ENCODE peak calls at places on chromosomes 16 and 17, in five cellular contexts. K, X, B, W and H are unnamed samples.

GRCh38 chr16:89815639-89816348 is 653 bp downstream of the FANCA start:
- DNase-seq in W (peak; percentile 69), K (no peak), B (peak; percentile 54), X (no peak), H (no peak)

GRCh38 chr16:64090327-64090726 is 1031.5 kb downstream of the CDH11 start:
- DNase-seq in B (no peak), X (no peak), W (no peak), K (no peak), H (no peak)

GRCh38 chr17:31096106-31096436 is 1.3 kb downstream of the NF1 start:
- DNase-seq in B (no peak), X (no peak), W (peak; percentile 19), K (no peak), H (peak; percentile 16)

GRCh38 chr17:34740516-34740915 is 161.1 kb downstream of the TMEM132E start:
- DNase-seq in W (no peak), K (no peak), B (no peak), X (no peak), H (no peak)

GRCh38 chr17:48552453-48553189 is 7.7 kb upstream of the HOXB2 start:
- DNase-seq in X (no peak), B (no peak), K (no peak), W (peak; percentile 70), H (no peak)

GRCh38 chr17:30550512-30551273 is 73.5 kb downstream of the GOSR1 start:
- DNase-seq in B (peak; percentile 61), X (peak; percentile 94), K (no peak), W (no peak), H (no peak)

GRCh38 chr17:55704412-55704811 is 18.3 kb downstream of the TMEM100 start:
- DNase-seq in K (no peak), W (no peak), B (no peak), X (no peak), H (no peak)

GRCh38 chr16:17509194-17509593 is 38.4 kb upstream of the XYLT1 start:
- DNase-seq in X (no peak), W (no peak), K (no peak), B (no peak), H (no peak)

GRCh38 chr17:81401727-81402529 is 6.7 kb downstream of the BAHCC1 start:
- DNase-seq in W (peak; percentile 76), X (no peak), K (no peak), B (peak; percentile 65), H (peak; percentile 59)